ENCODE peak calls at places on chromosomes 11 and 22, in four cellular contexts. One of them, this sample, is unnamed.

GRCh38 chr22:48224332-48224731 is 1461.9 kb downstream of the TBC1D22A start:
- DNase-seq in ovary: no peak
- DNase-seq in brain microvascular endothelial cell: no peak
- DNase-seq in tibial artery: no peak
- DNase-seq in this sample: no peak

GRCh38 chr11:937853-938261 is 12.2 kb downstream of the AP2A2 start:
- DNase-seq in ovary: no peak
- DNase-seq in brain microvascular endothelial cell: no peak
- DNase-seq in tibial artery: no peak
- DNase-seq in this sample: no peak

GRCh38 chr11:7609521-7609920 is 63.8 kb downstream of the CYB5R2 start:
- DNase-seq in ovary: no peak
- DNase-seq in brain microvascular endothelial cell: no peak
- DNase-seq in tibial artery: no peak
- DNase-seq in this sample: no peak

GRCh38 chr11:19306570-19306969 is 65.8 kb upstream of the E2F8 start:
- DNase-seq in ovary: no peak
- DNase-seq in brain microvascular endothelial cell: no peak
- DNase-seq in tibial artery: no peak
- DNase-seq in this sample: no peak

GRCh38 chr11:19087658-19088057 is 27.1 kb upstream of the MRGPRX2 start:
- DNase-seq in ovary: no peak
- DNase-seq in brain microvascular endothelial cell: peak
- DNase-seq in tibial artery: no peak
- DNase-seq in this sample: peak

GRCh38 chr22:50303848-50304527 is 3.5 kb downstream of the PLXNB2 start:
- DNase-seq in ovary: no peak
- DNase-seq in brain microvascular endothelial cell: no peak
- DNase-seq in tibial artery: peak
- DNase-seq in this sample: no peak

GRCh38 chr11:75313457-75314272 is 37.8 kb downstream of the ARRB1 start:
- DNase-seq in ovary: peak
- DNase-seq in brain microvascular endothelial cell: peak
- DNase-seq in tibial artery: peak
- DNase-seq in this sample: no peak

GRCh38 chr22:18145676-18146388 is 4.1 kb upstream of the USP18 start:
- DNase-seq in ovary: no peak
- DNase-seq in brain microvascular endothelial cell: no peak
- DNase-seq in tibial artery: no peak
- DNase-seq in this sample: no peak

GRCh38 chr22:19891350-19892248 is 36.9 kb upstream of the GNB1L start:
- DNase-seq in ovary: no peak
- DNase-seq in brain microvascular endothelial cell: peak
- DNase-seq in tibial artery: no peak
- DNase-seq in this sample: peak

GRCh38 chr11:68798221-68798813 is 43.4 kb downstream of the CPT1A start:
- DNase-seq in ovary: no peak
- DNase-seq in brain microvascular endothelial cell: no peak
- DNase-seq in tibial artery: no peak
- DNase-seq in this sample: no peak

GRCh38 chr11:77351281-77351905 is 49.9 kb upstream of the GDPD4 start:
- DNase-seq in ovary: no peak
- DNase-seq in brain microvascular endothelial cell: no peak
- DNase-seq in tibial artery: no peak
- DNase-seq in this sample: peak

GRCh38 chr22:41369089-41369745 is 12.5 kb upstream of the TEF start:
- DNase-seq in ovary: peak
- DNase-seq in brain microvascular endothelial cell: no peak
- DNase-seq in tibial artery: no peak
- DNase-seq in this sample: no peak

GRCh38 chr11:34243620-34244493 is 114.0 kb downstream of the ABTB2 start:
- DNase-seq in ovary: no peak
- DNase-seq in brain microvascular endothelial cell: peak
- DNase-seq in tibial artery: no peak
- DNase-seq in this sample: peak

GRCh38 chr11:253160-253885 is 16.5 kb downstream of the PSMD13 start:
- DNase-seq in ovary: no peak
- DNase-seq in brain microvascular endothelial cell: no peak
- DNase-seq in tibial artery: no peak
- DNase-seq in this sample: no peak

GRCh38 chr22:39356464-39356863 is 6.7 kb downstream of the SYNGR1 start:
- DNase-seq in ovary: no peak
- DNase-seq in brain microvascular endothelial cell: no peak
- DNase-seq in tibial artery: no peak
- DNase-seq in this sample: no peak

GRCh38 chr11:85472953-85473352 is 154.2 kb downstream of the DLG2 start:
- DNase-seq in ovary: no peak
- DNase-seq in brain microvascular endothelial cell: no peak
- DNase-seq in tibial artery: no peak
- DNase-seq in this sample: no peak

GRCh38 chr11:18566406-18566805 is 22.1 kb downstream of the UEVLD start:
- DNase-seq in ovary: no peak
- DNase-seq in brain microvascular endothelial cell: no peak
- DNase-seq in tibial artery: no peak
- DNase-seq in this sample: no peak

GRCh38 chr11:57667065-57667714 is 724 bp upstream of the ZDHHC5 start:
- DNase-seq in ovary: peak
- DNase-seq in brain microvascular endothelial cell: peak
- DNase-seq in tibial artery: peak
- DNase-seq in this sample: peak

GRCh38 chr11:24348908-24349307 is 147.9 kb upstream of the LUZP2 start:
- DNase-seq in ovary: no peak
- DNase-seq in brain microvascular endothelial cell: no peak
- DNase-seq in tibial artery: no peak
- DNase-seq in this sample: no peak

GRCh38 chr11:111066861-111067260 is 178.7 kb upstream of the POU2AF2 start:
- DNase-seq in ovary: no peak
- DNase-seq in brain microvascular endothelial cell: no peak
- DNase-seq in tibial artery: no peak
- DNase-seq in this sample: no peak

GRCh38 chr11:12862761-12863469 is 146.2 kb upstream of the RASSF10 start:
- DNase-seq in ovary: peak
- DNase-seq in brain microvascular endothelial cell: peak
- DNase-seq in tibial artery: no peak
- DNase-seq in this sample: peak

GRCh38 chr11:127789887-127790286 is 789.3 kb upstream of the KIRREL3 start:
- DNase-seq in ovary: no peak
- DNase-seq in brain microvascular endothelial cell: peak
- DNase-seq in tibial artery: no peak
- DNase-seq in this sample: peak

GRCh38 chr11:279966-280761 is 2.0 kb downstream of the NLRP6 start:
- DNase-seq in ovary: no peak
- DNase-seq in brain microvascular endothelial cell: no peak
- DNase-seq in tibial artery: peak
- DNase-seq in this sample: no peak

GRCh38 chr11:134846776-134847722 is 435.0 kb upstream of the B3GAT1 start:
- DNase-seq in ovary: no peak
- DNase-seq in brain microvascular endothelial cell: no peak
- DNase-seq in tibial artery: no peak
- DNase-seq in this sample: no peak

GRCh38 chr11:102240502-102240901 is 76.8 kb upstream of the BIRC3 start:
- DNase-seq in ovary: no peak
- DNase-seq in brain microvascular endothelial cell: peak
- DNase-seq in tibial artery: no peak
- DNase-seq in this sample: no peak

GRCh38 chr11:83641511-83641910 is 355.3 kb upstream of the CCDC90B start:
- DNase-seq in ovary: peak
- DNase-seq in brain microvascular endothelial cell: no peak
- DNase-seq in tibial artery: no peak
- DNase-seq in this sample: no peak

GRCh38 chr11:11521306-11522002 is 100.4 kb downstream of the GALNT18 start:
- DNase-seq in ovary: no peak
- DNase-seq in brain microvascular endothelial cell: no peak
- DNase-seq in tibial artery: no peak
- DNase-seq in this sample: no peak

GRCh38 chr11:57458410-57459111 is 1.8 kb upstream of the RTN4RL2 start:
- DNase-seq in ovary: peak
- DNase-seq in brain microvascular endothelial cell: peak
- DNase-seq in tibial artery: no peak
- DNase-seq in this sample: no peak

GRCh38 chr11:789951-790350 is at the start of gene CEND1:
- DNase-seq in ovary: no peak
- DNase-seq in brain microvascular endothelial cell: no peak
- DNase-seq in tibial artery: no peak
- DNase-seq in this sample: no peak

GRCh38 chr11:116701297-116701801 is 71.4 kb downstream of the BUD13 start:
- DNase-seq in ovary: no peak
- DNase-seq in brain microvascular endothelial cell: no peak
- DNase-seq in tibial artery: peak
- DNase-seq in this sample: no peak

GRCh38 chr22:16954060-16954403 is 54.0 kb downstream of the GAB4 start:
- DNase-seq in ovary: no peak
- DNase-seq in brain microvascular endothelial cell: no peak
- DNase-seq in tibial artery: no peak
- DNase-seq in this sample: no peak

GRCh38 chr11:2902784-2903671 is 17.5 kb upstream of the CDKN1C start:
- DNase-seq in ovary: no peak
- DNase-seq in brain microvascular endothelial cell: no peak
- DNase-seq in tibial artery: no peak
- DNase-seq in this sample: no peak
- H3K27ac ChIP-seq in ovary: no peak
- H3K27ac ChIP-seq in brain microvascular endothelial cell: no peak
- H3K27ac ChIP-seq in tibial artery: peak
- H3K27ac ChIP-seq in this sample: peak

DNA sequence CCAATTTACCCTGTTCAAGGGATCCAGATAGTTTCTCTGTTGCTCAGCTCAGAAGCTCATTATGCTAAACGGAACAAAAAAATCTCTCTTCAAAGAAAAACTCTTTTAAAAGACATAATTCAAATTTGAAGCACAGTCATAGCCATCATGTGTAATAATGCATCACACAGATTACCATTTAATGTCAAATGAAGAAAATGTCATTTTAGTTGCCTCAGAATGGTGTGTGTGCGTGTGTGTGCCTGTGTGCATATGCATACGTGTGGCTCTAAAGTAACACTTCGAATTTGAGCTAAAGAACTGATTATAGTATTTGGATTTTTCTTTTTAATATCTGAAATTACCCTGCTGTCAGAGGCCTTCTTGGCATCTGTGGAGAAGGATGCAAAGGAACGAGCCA is 9.9 kb downstream of the TTC12 start:
- DNase-seq in ovary: no peak
- DNase-seq in brain microvascular endothelial cell: no peak
- DNase-seq in tibial artery: no peak
- DNase-seq in this sample: no peak
- TF ChIP-seq CTCF in ovary: no peak
- TF ChIP-seq CTCF in brain microvascular endothelial cell: no peak
- TF ChIP-seq CTCF in tibial artery: no peak
- TF ChIP-seq CTCF in this sample: no peak

GRCh38 chr11:113162590-113162961 is 151.8 kb upstream of the TTC12 start:
- DNase-seq in ovary: peak
- DNase-seq in brain microvascular endothelial cell: no peak
- DNase-seq in tibial artery: no peak
- DNase-seq in this sample: no peak
- H3K27ac ChIP-seq in ovary: peak
- H3K27ac ChIP-seq in brain microvascular endothelial cell: no peak
- H3K27ac ChIP-seq in tibial artery: no peak
- H3K27ac ChIP-seq in this sample: no peak

GRCh38 chr22:44102121-44102520 is 78.0 kb downstream of the PARVB start:
- DNase-seq in ovary: no peak
- DNase-seq in brain microvascular endothelial cell: no peak
- DNase-seq in tibial artery: no peak
- DNase-seq in this sample: no peak
- TF ChIP-seq CTCF in ovary: no peak
- TF ChIP-seq CTCF in brain microvascular endothelial cell: no peak
- TF ChIP-seq CTCF in tibial artery: no peak
- TF ChIP-seq CTCF in this sample: no peak

DNA sequence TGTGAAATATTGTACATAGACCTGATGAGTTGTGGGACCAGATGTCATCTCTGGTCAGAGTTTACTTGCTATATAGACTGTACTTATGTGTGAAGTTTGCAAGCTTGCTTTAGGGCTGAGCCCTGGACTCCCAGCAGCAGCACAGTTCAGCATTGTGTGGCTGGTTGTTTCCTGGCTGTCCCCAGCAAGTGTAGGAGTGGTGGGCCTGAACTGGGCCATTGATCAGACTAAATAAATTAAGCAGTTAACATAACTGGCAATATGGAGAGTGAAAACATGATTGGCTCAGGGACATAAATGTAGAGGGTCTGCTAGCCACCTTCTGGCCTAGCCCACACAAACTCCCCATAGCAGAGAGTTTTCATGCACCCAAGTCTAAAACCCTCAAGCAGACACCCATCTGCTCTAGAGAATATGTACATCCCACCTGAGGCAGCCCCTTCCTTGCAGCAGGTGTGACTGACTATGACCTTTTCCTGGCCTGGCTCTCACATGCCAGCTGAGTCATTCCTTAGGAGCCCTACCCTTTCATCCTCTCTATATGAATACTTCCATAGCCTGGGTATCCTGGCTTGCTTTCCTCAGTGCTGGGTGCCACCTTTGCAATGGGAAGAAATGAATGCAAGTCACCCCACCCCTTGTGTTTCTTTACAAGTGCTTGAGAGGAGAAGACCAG is 12.3 kb downstream of the PIK3IP1 start:
- DNase-seq in ovary: no peak
- DNase-seq in brain microvascular endothelial cell: no peak
- DNase-seq in tibial artery: no peak
- DNase-seq in this sample: peak
- H3K27ac ChIP-seq in ovary: no peak
- H3K27ac ChIP-seq in brain microvascular endothelial cell: no peak
- H3K27ac ChIP-seq in tibial artery: no peak
- H3K27ac ChIP-seq in this sample: peak

GRCh38 chr22:25853078-25853477 is 111.1 kb downstream of the MYO18B start:
- DNase-seq in ovary: no peak
- DNase-seq in brain microvascular endothelial cell: no peak
- DNase-seq in tibial artery: no peak
- DNase-seq in this sample: no peak

GRCh38 chr22:25849514-25849913 is 107.5 kb downstream of the MYO18B start:
- DNase-seq in ovary: no peak
- DNase-seq in brain microvascular endothelial cell: no peak
- DNase-seq in tibial artery: no peak
- DNase-seq in this sample: no peak

GRCh38 chr22:25852223-25852622 is 110.2 kb downstream of the MYO18B start:
- DNase-seq in ovary: no peak
- DNase-seq in brain microvascular endothelial cell: no peak
- DNase-seq in tibial artery: no peak
- DNase-seq in this sample: no peak

GRCh38 chr22:25853501-25853900 is 111.5 kb downstream of the MYO18B start:
- DNase-seq in ovary: no peak
- DNase-seq in brain microvascular endothelial cell: no peak
- DNase-seq in tibial artery: no peak
- DNase-seq in this sample: no peak

GRCh38 chr22:25853902-25854301 is 111.9 kb downstream of the MYO18B start:
- DNase-seq in ovary: no peak
- DNase-seq in brain microvascular endothelial cell: no peak
- DNase-seq in tibial artery: no peak
- DNase-seq in this sample: no peak
- TF ChIP-seq CTCF in ovary: no peak
- TF ChIP-seq CTCF in brain microvascular endothelial cell: peak
- TF ChIP-seq CTCF in tibial artery: no peak
- TF ChIP-seq CTCF in this sample: no peak

GRCh38 chr11:66071326-66071870 is 1.3 kb downstream of the PACS1 start:
- DNase-seq in ovary: peak
- DNase-seq in brain microvascular endothelial cell: no peak
- DNase-seq in tibial artery: no peak
- DNase-seq in this sample: no peak
- H3K27ac ChIP-seq in ovary: peak
- H3K27ac ChIP-seq in brain microvascular endothelial cell: peak
- H3K27ac ChIP-seq in tibial artery: peak
- H3K27ac ChIP-seq in this sample: peak